ENCODE peak calls at places on chromosomes 13 and 19, in four cellular contexts. R is K562, J is HL-60, D is GM12891. T is an unnamed sample.

GRCh38 chr19:40366697-40367561 is 18.4 kb downstream of the PLD3 start:
- DNase-seq in R (peak; percentile 67), J (no peak), D (no peak), T (no peak)

GRCh38 chr19:40360020-40360686 is 11.7 kb downstream of the PLD3 start:
- DNase-seq in R (no peak), J (no peak), D (no peak), T (no peak)

GRCh38 chr13:80802946-80803345 is 462.0 kb upstream of the SPRY2 start:
- DNase-seq in R (no peak), J (no peak), D (no peak), T (no peak)

GRCh38 chr13:34776390-34776981 is 165.6 kb upstream of the NBEA start:
- DNase-seq in R (no peak), J (no peak), D (no peak), T (no peak)

GRCh38 chr13:111512707-111513106 is 192.3 kb downstream of the TEX29 start:
- DNase-seq in R (no peak), J (no peak), D (no peak), T (no peak)

GRCh38 chr19:53957448-53958167 is 5.1 kb upstream of the CACNG8 start:
- DNase-seq in R (no peak), J (no peak), D (no peak), T (no peak)

GRCh38 chr13:80562423-80562822 is 221.5 kb upstream of the SPRY2 start:
- DNase-seq in R (peak; percentile 21), J (no peak), D (no peak), T (no peak)

GRCh38 chr13:107473255-107473654 is 742.1 kb downstream of the LIG4 start:
- DNase-seq in R (no peak), J (no peak), D (no peak), T (no peak)

GRCh38 chr13:109152941-109153340 is 523.5 kb downstream of the MYO16 start:
- DNase-seq in R (no peak), J (no peak), D (no peak), T (no peak)

GRCh38 chr19:33784432-33784831 is 12.2 kb upstream of the KCTD15 start:
- DNase-seq in R (no peak), J (no peak), D (no peak), T (no peak)

GRCh38 chr13:73835138-73835721 is 299.0 kb downstream of the KLF12 start:
- DNase-seq in R (peak; percentile 20), J (peak; percentile 3), D (no peak), T (peak; percentile 30)

GRCh38 chr13:102825921-102826706 is 19.7 kb upstream of the ERCC5 start:
- DNase-seq in R (no peak), J (no peak), D (no peak), T (no peak)

GRCh38 chr13:91046715-91047327 is 300.7 kb upstream of the MIR17HG start:
- DNase-seq in R (no peak), J (no peak), D (no peak), T (no peak)

GRCh38 chr13:27679896-27680295 is 58.2 kb downstream of the POLR1D start:
- DNase-seq in R (no peak), J (no peak), D (no peak), T (no peak)

GRCh38 chr13:95338905-95339304 is 37.7 kb upstream of the ABCC4 start:
- DNase-seq in R (no peak), J (no peak), D (no peak), T (no peak)

GRCh38 chr13:73914119-73914518 is 220.1 kb downstream of the KLF12 start:
- DNase-seq in R (no peak), J (no peak), D (no peak), T (no peak)

GRCh38 chr19:30635026-30635985 is 263.1 kb downstream of the ZNF536 start:
- DNase-seq in R (no peak), J (no peak), D (no peak), T (no peak)

GRCh38 chr13:110575322-110576069 is 14.0 kb upstream of the RAB20 start:
- DNase-seq in R (peak; percentile 29), J (peak; percentile 77), D (peak; percentile 45), T (peak; percentile 43)

GRCh38 chr19:31730270-31730669 is 381.0 kb upstream of the TSHZ3 start:
- DNase-seq in R (no peak), J (no peak), D (no peak), T (no peak)

GRCh38 chr13:25529425-25529824 is 157.7 kb downstream of the ATP8A2 start:
- DNase-seq in R (no peak), J (no peak), D (no peak), T (no peak)

GRCh38 chr13:73708393-73708985 is 425.7 kb downstream of the KLF12 start:
- DNase-seq in R (peak; percentile 36), J (peak; percentile 10), D (peak; percentile 16), T (no peak)

GRCh38 chr19:46753420-46754155 is 7.3 kb upstream of the STRN4 start:
- DNase-seq in R (peak; percentile 57), J (no peak), D (peak; percentile 73), T (no peak)

GRCh38 chr13:99126821-99127220 is 73.8 kb upstream of the UBAC2 start:
- DNase-seq in R (no peak), J (no peak), D (no peak), T (no peak)

GRCh38 chr13:107370036-107370785 is 802.3 kb upstream of the ARGLU1 start:
- DNase-seq in R (no peak), J (no peak), D (no peak), T (no peak)

GRCh38 chr13:50713849-50714248 is 129.6 kb downstream of the DLEU7 start:
- DNase-seq in R (no peak), J (peak; percentile 93), D (peak; percentile 35), T (peak; percentile 16)

GRCh38 chr19:5308471-5309437 is 31.9 kb downstream of the PTPRS start:
- DNase-seq in R (peak; percentile 47), J (no peak), D (no peak), T (no peak)

GRCh38 chr19:2618611-2619010 is 83.9 kb downstream of the GNG7 start:
- DNase-seq in R (no peak), J (no peak), D (no peak), T (no peak)

GRCh38 chr19:46608178-46608577 is 7.0 kb downstream of the CALM3 start:
- DNase-seq in R (no peak), J (no peak), D (no peak), T (no peak)

GRCh38 chr19:46031781-46032596 is 8.8 kb downstream of the IGFL4 start:
- DNase-seq in R (no peak), J (no peak), D (no peak), T (no peak)

GRCh38 chr19:13024126-13024957 is 29.1 kb downstream of the NFIX start:
- DNase-seq in R (no peak), J (no peak), D (no peak), T (no peak)

GRCh38 chr13:21326155-21327030 is 132.7 kb downstream of the ZDHHC20 start:
- DNase-seq in R (no peak), J (no peak), D (no peak), T (no peak)

GRCh38 chr19:42290523-42291436 is 11.2 kb upstream of the PRR19 start:
- DNase-seq in R (peak; percentile 58), J (no peak), D (no peak), T (no peak)
- TF ChIP-seq SPI1 in R (no peak), J (no peak), D (no peak), T (no peak)

DNA sequence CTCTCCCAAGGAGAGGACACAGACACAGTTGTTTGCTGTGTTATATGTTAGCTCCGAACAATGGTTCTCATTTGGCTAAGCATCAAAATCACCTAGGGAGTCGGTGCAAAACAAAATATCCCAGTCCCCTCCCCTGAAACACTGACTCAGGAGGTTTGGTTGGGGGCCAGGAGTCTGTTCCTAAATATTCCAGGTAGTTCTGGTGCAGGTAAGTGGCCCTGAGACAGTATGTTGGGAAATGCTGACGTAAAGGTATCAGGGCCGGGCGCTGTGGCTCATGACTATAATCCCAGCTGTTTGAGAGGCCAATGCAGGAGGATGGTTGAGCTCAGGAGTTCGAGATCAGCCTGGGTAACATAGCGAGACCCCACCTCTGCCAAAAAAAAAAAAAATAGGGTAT is 2.3 kb upstream of the MAP2K7 start:
- DNase-seq in R (no peak), J (no peak), D (no peak), T (no peak)
- TF ChIP-seq SPI1 in R (no peak), J (no peak), D (no peak), T (no peak)

GRCh38 chr13:32951580-32951979 is 64.6 kb upstream of the KL start:
- DNase-seq in R (no peak), J (no peak), D (no peak), T (no peak)
- TF ChIP-seq SPI1 in R (no peak), J (no peak), D (no peak), T (no peak)

DNA sequence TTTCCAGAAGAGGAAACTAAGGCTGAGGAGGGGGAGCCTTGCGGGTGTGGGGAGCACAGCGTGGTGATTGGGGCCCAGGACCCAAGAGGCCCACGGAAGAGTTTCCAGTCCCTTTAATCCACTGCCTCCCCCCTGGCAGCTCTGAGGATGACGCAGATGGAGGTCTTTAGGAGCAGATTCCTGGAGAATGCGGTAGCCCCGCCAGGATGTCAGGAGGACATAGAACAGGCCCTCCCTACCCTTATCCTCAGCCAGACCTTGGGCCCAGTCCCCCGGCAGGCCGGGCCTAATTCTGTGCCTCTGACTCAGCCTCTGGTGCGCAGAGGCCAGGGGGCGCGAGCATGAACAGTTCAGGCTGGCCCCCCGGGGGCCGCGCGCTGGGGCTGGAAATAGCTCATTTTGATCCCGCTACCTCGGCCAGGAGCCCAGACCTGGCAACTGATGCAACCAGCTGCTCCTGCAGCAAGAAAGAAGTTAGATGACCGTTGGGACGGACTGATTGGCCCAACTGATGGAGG is 461 bp upstream of the HSPB6 start:
- DNase-seq in R (peak; percentile 56), J (no peak), D (no peak), T (no peak)
- TF ChIP-seq SPI1 in R (no peak), J (no peak), D (no peak), T (no peak)

DNA sequence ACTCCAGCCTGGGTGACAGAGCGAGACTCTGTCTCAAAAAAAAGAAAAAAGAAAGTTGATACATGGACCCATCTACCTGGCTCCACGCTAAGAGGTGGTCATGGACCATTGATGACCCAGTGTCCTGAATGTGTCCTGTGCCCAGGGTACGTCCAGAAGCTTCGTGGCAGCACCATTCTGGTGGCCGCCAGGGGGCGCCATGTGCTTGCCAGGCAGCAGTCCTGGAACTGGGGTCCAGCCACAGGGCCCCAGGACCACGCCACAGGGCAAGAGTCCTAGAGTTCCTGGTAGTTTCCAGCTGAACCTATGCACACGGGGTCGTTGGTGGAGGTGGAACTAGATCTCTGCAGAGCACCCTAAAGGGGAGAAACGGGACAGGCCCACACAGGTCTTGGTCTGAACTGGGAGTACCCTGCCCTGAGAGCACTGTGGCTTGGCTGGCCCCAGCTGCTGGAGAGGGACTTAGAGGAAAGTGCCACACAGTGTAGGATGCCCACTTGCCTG is 19.9 kb upstream of the FBXO27 start:
- DNase-seq in R (peak; percentile 76), J (peak; percentile 24), D (no peak), T (no peak)
- TF ChIP-seq SPI1 in R (no peak), J (no peak), D (no peak), T (no peak)

T was measured in GM12878.